ENCODE peak calls at places on chromosomes 6 and 20, in six cellular contexts. L is stimulated activated CD4-positive, alpha-beta T cell treated with anti-CD3 and anti-CD28 coated beads, Interleukin-4, amount 100 ng/mL, for 1 hour; W is iPS-NIHi11; O is colonic mucosa; F is prostate gland; M is right atrium auricular region. V is an unnamed sample.

GRCh38 chr20:19211661-19212523 is 550 bp upstream of the SLC24A3 start:
- DNase-seq in W (peak; percentile 37), O (peak; percentile 56), M (no peak), L (no peak), F (peak; percentile 20), V (no peak)

GRCh38 chr6:96787846-96788580 is 49.3 kb downstream of the GPR63 start:
- DNase-seq in L (no peak), F (no peak), W (no peak), O (no peak), M (no peak), V (no peak)

GRCh38 chr6:48766349-48766748 is 655.4 kb upstream of the PTCHD4 start:
- DNase-seq in M (no peak), F (no peak), W (no peak), O (peak; percentile 17), L (no peak), V (no peak)

GRCh38 chr6:167664678-167665445 is 161.8 kb upstream of the AFDN start:
- DNase-seq in F (no peak), L (no peak), M (no peak), O (no peak), W (no peak), V (no peak)

GRCh38 chr6:1639430-1639829 is 29.7 kb downstream of the FOXC1 start:
- DNase-seq in M (no peak), F (no peak), O (no peak), W (no peak), L (no peak), V (no peak)

GRCh38 chr20:60060593-60060992 is 102.4 kb downstream of the CDH26 start:
- DNase-seq in F (no peak), W (no peak), O (no peak), M (no peak), L (no peak), V (no peak)

GRCh38 chr6:146892613-146893401 is 294.0 kb downstream of the ADGB start:
- DNase-seq in M (no peak), W (no peak), L (no peak), O (no peak), F (no peak), V (no peak)

GRCh38 chr6:64249129-64249528 is 613.5 kb downstream of the PHF3 start:
- DNase-seq in L (no peak), F (no peak), M (no peak), O (no peak), W (no peak), V (no peak)

GRCh38 chr6:43826739-43827138 is 56.7 kb downstream of the VEGFA start:
- DNase-seq in F (no peak), O (no peak), W (no peak), M (no peak), L (no peak), V (no peak)

GRCh38 chr20:59013031-59013951 is 5.9 kb upstream of the TUBB1 start:
- DNase-seq in M (peak; percentile 30), W (no peak), O (no peak), L (no peak), F (no peak), V (no peak)

GRCh38 chr6:46246081-46246480 is 75.3 kb upstream of the ENPP5 start:
- DNase-seq in O (no peak), L (no peak), W (no peak), M (no peak), F (no peak), V (no peak)